ENCODE peak calls at places on chromosomes 2 and 18, in eight cellular contexts. X, J, I, W, E, A, T and U are unnamed samples.
A peak's percentile ranks its signal among the peaks of the same experiment; 100 is the strongest.

GRCh38 chr2:224278531-224278930 is 123.4 kb downstream of the FAM124B start:
- DNase-seq in X (peak; percentile 48), J (no peak), I (no peak), W (peak; percentile 33), E (no peak), A (no peak), T (no peak), U (no peak)

GRCh38 chr2:214706986-214707385 is 102.5 kb downstream of the BARD1 start:
- DNase-seq in X (peak; percentile 33), J (no peak), I (no peak), W (peak; percentile 43), E (no peak), A (no peak), T (no peak), U (peak; percentile 2)

GRCh38 chr18:33914399-33914798 is 310.3 kb downstream of the NOL4 start:
- DNase-seq in X (no peak), J (no peak), I (no peak), W (no peak), E (no peak), A (no peak), T (no peak), U (no peak)

GRCh38 chr2:177405029-177405692 is 12.6 kb downstream of the AGPS start:
- DNase-seq in X (no peak), J (no peak), I (peak; percentile 65), W (peak; percentile 7), E (no peak), A (no peak), T (no peak), U (no peak)

GRCh38 chr2:61877571-61878245 is 10.7 kb downstream of the CCT4 start:
- DNase-seq in X (no peak), J (no peak), I (no peak), W (no peak), E (no peak), A (no peak), T (no peak), U (no peak)

GRCh38 chr2:234164499-234165409 is 114.3 kb downstream of the SPP2 start:
- DNase-seq in X (no peak), J (no peak), I (peak; percentile 33), W (no peak), E (peak; percentile 94), A (peak; percentile 47), T (peak; percentile 55), U (no peak)

GRCh38 chr2:23916727-23917458 is 10.0 kb downstream of the ATAD2B start:
- DNase-seq in X (no peak), J (no peak), I (no peak), W (no peak), E (no peak), A (no peak), T (no peak), U (no peak)

GRCh38 chr18:68666316-68666715 is 48.6 kb downstream of the TMX3 start:
- DNase-seq in X (peak; percentile 24), J (no peak), I (no peak), W (no peak), E (no peak), A (no peak), T (no peak), U (no peak)

GRCh38 chr2:24231461-24231881 is 56.6 kb downstream of the FAM228A start:
- DNase-seq in X (peak; percentile 6), J (no peak), I (no peak), W (peak; percentile 50), E (no peak), A (no peak), T (no peak), U (no peak)

GRCh38 chr2:27202829-27203228 is 9.0 kb upstream of the ATRAID start:
- DNase-seq in X (no peak), J (no peak), I (no peak), W (peak; percentile 22), E (no peak), A (no peak), T (no peak), U (no peak)

DNA sequence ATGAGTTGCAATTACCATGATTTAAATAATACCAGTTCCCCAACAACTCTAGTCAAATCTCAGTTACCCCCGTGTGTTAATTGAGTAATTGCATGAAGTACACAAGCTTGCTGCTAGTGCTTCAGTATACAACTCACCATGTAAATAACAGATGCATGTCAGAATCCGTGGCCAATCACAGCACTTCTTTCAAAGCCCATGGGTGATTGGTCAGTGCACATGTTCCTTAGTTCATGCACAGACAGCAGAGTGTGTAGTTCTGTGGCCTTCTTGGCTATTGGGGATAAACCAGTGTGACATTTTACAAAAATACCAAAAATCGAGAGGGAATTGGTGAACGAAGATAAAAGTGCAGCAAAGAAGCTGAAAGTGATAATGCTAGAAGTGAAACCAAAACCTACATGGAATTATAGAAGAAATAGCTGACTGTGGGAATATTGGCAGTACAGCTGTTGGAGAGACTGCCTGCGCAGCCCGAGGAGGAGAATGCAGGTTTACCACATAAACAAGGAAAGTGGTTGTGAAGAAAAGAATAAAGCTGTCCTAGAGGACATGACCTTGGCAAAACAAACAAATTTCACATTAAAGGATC is 59.4 kb downstream of the NEDD4L start:
- DNase-seq in X (no peak), J (no peak), I (no peak), W (peak; percentile 31), E (no peak), A (no peak), T (no peak), U (peak; percentile 66)
- H3K4me3 ChIP-seq in X (no peak overlapping the region), J (peak overlapping the region; percentile 33), I (no peak overlapping the region), W (no peak overlapping the region), E (peak overlapping the region; percentile 41), A (no peak overlapping the region), T (no peak overlapping the region), U (no peak overlapping the region)

GRCh38 chr2:228597032-228597431 is 415.5 kb upstream of the SPHKAP start:
- DNase-seq in X (no peak), J (no peak), I (no peak), W (no peak), E (no peak), A (no peak), T (no peak), U (no peak)
- H3K9me3 ChIP-seq in X (no peaks in the 10 kb centered on the region), J (no peaks in the 10 kb centered on the region), I (peaks cover 3% of the 10 kb centered on the region), W (no peaks in the 10 kb centered on the region), E (no peaks in the 10 kb centered on the region), A (no peaks in the 10 kb centered on the region), T (no peaks in the 10 kb centered on the region), U (no peaks in the 10 kb centered on the region)

GRCh38 chr2:28687181-28687580 is 64.4 kb upstream of the PPP1CB start:
- DNase-seq in X (no peak), J (no peak), I (no peak), W (no peak), E (no peak), A (no peak), T (no peak), U (no peak)
- H3K4me1 ChIP-seq in X (peaks cover 22% of the 10 kb centered on the region), J (no peaks in the 10 kb centered on the region), I (peaks cover 8% of the 10 kb centered on the region), W (peaks cover 19% of the 10 kb centered on the region), E (peaks cover 14% of the 10 kb centered on the region), A (no peaks in the 10 kb centered on the region), T (peaks cover 4% of the 10 kb centered on the region), U (no peaks in the 10 kb centered on the region)

GRCh38 chr18:29647700-29648099 is 1394.8 kb downstream of the DSC3 start:
- DNase-seq in X (no peak), J (no peak), I (no peak), W (no peak), E (no peak), A (no peak), T (no peak), U (no peak)

GRCh38 chr18:29644276-29644675 is 1398.3 kb downstream of the DSC3 start:
- DNase-seq in X (no peak), J (no peak), I (no peak), W (peak; percentile 68), E (no peak), A (no peak), T (no peak), U (no peak)

GRCh38 chr18:29652797-29653196 is 1389.7 kb downstream of the DSC3 start:
- DNase-seq in X (no peak), J (no peak), I (no peak), W (no peak), E (no peak), A (no peak), T (no peak), U (no peak)

GRCh38 chr18:29651121-29651675 is 1391.3 kb downstream of the DSC3 start:
- DNase-seq in X (no peak), J (no peak), I (no peak), W (peak; percentile 53), E (no peak), A (no peak), T (no peak), U (no peak)

DNA sequence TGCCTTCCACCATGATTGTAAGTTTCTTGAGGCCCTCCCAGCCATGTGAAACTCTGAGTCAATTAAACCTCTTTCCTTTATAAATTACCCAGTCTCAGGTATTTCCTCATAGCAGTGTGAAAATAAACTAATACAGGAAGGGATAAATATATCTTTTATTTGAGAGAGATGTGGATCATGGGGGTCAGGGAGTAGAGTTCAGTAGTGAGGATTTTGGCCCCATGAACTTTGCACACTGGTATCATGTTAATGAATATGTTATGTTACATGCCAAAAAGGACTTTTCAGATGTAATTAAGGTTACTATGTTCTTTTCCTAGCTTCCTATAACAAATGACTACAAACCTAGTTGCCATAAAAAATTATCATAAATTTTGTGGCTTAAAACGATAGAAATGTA is 1393.7 kb downstream of the DSC3 start:
- DNase-seq in X (no peak), J (no peak), I (no peak), W (no peak), E (no peak), A (no peak), T (no peak), U (no peak)
- H3K4me3 ChIP-seq in X (no peak overlapping the region), J (no peak overlapping the region), I (no peak overlapping the region), W (no peak overlapping the region), E (no peak overlapping the region), A (no peak overlapping the region), T (no peak overlapping the region), U (no peak overlapping the region)

GRCh38 chr2:221750317-221750716 is 178.2 kb upstream of the EPHA4 start:
- DNase-seq in X (peak; percentile 8), J (no peak), I (no peak), W (peak; percentile 3), E (no peak), A (no peak), T (no peak), U (no peak)

GRCh38 chr2:221747289-221747972 is 175.3 kb upstream of the EPHA4 start:
- DNase-seq in X (no peak), J (no peak), I (no peak), W (no peak), E (no peak), A (no peak), T (no peak), U (no peak)

GRCh38 chr2:221758076-221758475 is 186.0 kb upstream of the EPHA4 start:
- DNase-seq in X (no peak), J (no peak), I (no peak), W (no peak), E (no peak), A (no peak), T (no peak), U (no peak)

GRCh38 chr2:221753401-221753800 is 181.3 kb upstream of the EPHA4 start:
- DNase-seq in X (no peak), J (no peak), I (no peak), W (no peak), E (no peak), A (no peak), T (no peak), U (no peak)

DNA sequence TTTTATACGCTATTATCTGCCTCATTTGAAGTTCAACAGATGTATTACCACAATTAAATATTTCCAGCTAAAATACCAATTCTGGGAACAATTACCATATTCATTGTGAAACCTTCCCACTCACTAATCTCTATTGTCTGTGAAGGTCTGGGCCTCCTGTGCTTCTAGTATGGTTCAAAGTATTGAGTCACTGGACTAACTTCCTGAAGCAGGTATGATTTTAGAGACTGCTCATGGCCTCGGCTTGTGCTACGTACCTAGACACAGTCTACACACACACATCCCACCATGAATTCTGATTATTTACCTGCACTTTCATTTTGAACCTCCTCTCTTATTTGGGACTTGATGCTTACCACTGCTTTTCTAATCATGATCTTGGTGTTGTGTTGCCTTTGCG is 180.7 kb upstream of the EPHA4 start:
- DNase-seq in X (no peak), J (no peak), I (no peak), W (no peak), E (no peak), A (no peak), T (no peak), U (no peak)
- H3K9me3 ChIP-seq in X (no peaks in the 10 kb centered on the region), J (no peaks in the 10 kb centered on the region), I (no peaks in the 10 kb centered on the region), W (no peaks in the 10 kb centered on the region), E (no peaks in the 10 kb centered on the region), A (no peaks in the 10 kb centered on the region), T (no peaks in the 10 kb centered on the region), U (no peaks in the 10 kb centered on the region)